ENCODE peak calls at places on chromosomes 2 and 18, in nine cellular contexts. I is neural progenitor cell, P is testis, F is GM23338, M is pancreas, K is PC-3, R is left lung, A is colonic mucosa, S is MM.1S. Y is an unnamed sample. For H3K4me1, the result is how much of the 10 kb centered on the place peaks cover.

GRCh38 chr2:137937778-137938177 is 26.5 kb upstream of the HNMT start:
- DNase-seq in P (no peak), A (no peak), K (no peak), F (no peak), S (no peak), I (no peak), M (no peak), R (no peak), Y (no peak)

GRCh38 chr2:110101911-110102774 is 13.5 kb downstream of the MALL start:
- DNase-seq in P (no peak), A (peak), K (peak), R (no peak), I (no peak), F (no peak), S (no peak), M (no peak), Y (no peak)

GRCh38 chr2:66813525-66813924 is 378.6 kb downstream of the MEIS1 start:
- DNase-seq in A (no peak), R (no peak), S (no peak), P (no peak), I (no peak), K (no peak), F (no peak), M (no peak), Y (no peak)

GRCh38 chr18:65093341-65093740 is 657.5 kb upstream of the CDH7 start:
- DNase-seq in M (no peak), S (no peak), P (no peak), R (no peak), F (no peak), I (peak), A (no peak), K (no peak), Y (no peak)

GRCh38 chr18:6055711-6056110 is 160.4 kb upstream of the TMEM200C start:
- DNase-seq in K (peak), I (no peak), S (no peak), A (no peak), R (no peak), M (no peak), P (no peak), F (no peak), Y (no peak)

GRCh38 chr2:173524257-173524951 is 169.7 kb downstream of the CDCA7 start:
- DNase-seq in M (no peak), R (no peak), P (no peak), A (no peak), F (no peak), K (no peak), S (no peak), I (no peak), Y (no peak)

GRCh38 chr2:30374380-30374779 is 72.7 kb upstream of the LCLAT1 start:
- DNase-seq in M (no peak), F (no peak), A (no peak), S (no peak), P (no peak), K (no peak), R (no peak), I (no peak), Y (no peak)

GRCh38 chr2:48397846-48398245 is 132.1 kb upstream of the STON1 start:
- DNase-seq in M (no peak), S (no peak), R (no peak), I (peak), A (no peak), F (no peak), P (no peak), K (no peak), Y (no peak)

GRCh38 chr18:69946608-69947155 is 991 bp downstream of the CD226 start:
- DNase-seq in F (no peak), K (no peak), I (no peak), S (no peak), P (no peak), R (no peak), M (no peak), A (no peak), Y (no peak)
- H3K4me1 ChIP-seq in F (under half), K (under half), I (under half), S (under half), P (under half), R (under half), M (under half), A (under half), Y (under half)

DNA sequence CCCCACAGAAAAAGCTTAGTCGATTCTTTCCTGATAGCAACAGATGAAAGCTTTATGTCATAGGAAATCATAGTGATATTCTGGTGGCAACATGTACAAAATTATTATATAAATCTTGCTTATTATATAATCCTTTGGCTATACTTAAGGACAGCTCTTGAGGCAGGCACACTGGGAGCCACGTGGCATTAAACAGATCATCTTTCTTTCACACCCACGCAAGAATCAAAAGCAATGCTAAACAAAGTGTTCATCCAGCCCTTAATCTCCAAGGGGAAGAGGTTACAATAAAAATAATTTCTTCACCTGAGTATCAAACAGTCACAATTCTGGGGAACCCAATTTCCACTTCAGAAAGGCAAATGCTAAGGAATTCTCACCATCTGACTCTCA is 57.8 kb downstream of the CYB5A start:
- DNase-seq in M (no peak), K (no peak), R (no peak), P (no peak), I (no peak), A (no peak), S (no peak), F (no peak), Y (no peak)
- H3K4me1 ChIP-seq in M (half or more), K (under half), R (under half), P (under half), I (under half), A (under half), S (under half), F (under half), Y (under half)

DNA sequence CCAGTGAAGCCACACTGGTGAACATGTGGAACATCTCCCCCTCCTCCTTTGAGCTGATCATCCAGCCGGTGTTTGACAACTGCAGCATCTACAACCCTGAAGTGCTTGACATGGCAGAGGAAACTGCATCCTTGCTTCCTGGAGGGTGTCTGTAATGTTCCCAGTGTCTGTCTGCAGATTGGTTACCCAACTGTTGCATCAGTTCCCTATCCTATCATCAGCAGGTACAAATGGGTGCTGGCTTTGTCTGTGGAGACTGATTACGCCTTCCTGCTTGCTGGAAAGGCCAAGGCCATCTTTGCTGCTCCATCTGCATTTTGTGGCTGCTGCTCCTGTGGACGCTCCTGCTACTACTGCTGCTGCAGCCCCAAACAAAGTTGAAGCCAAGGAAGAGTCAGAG is 83.5 kb downstream of the SKA1 start:
- DNase-seq in F (no peak), K (no peak), S (no peak), M (no peak), A (no peak), I (no peak), P (no peak), R (no peak), Y (no peak)
- H3K4me1 ChIP-seq in F (under half), K (under half), S (under half), M (under half), A (under half), I (under half), P (under half), R (under half), Y (under half)

DNA sequence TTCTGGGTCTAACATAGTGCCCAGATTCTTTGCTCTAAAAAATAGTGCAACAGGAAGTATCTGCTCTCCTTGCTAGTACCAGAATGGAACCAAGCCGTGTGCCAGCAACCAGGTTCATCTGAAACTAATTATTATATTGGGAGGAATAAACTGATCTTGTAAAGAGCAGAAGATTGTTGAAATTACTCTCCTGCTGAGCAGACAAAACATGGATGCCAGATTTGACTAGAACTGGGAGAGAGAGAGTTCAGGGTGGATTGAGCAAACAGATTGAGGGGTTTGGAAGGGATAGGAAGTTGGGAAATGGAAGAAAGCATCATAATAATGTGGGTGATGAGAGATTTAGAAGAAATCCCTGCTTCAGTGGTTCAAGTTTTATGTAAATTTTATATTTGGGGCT is 160.1 kb upstream of the RASGRP3 start:
- DNase-seq in I (no peak), K (no peak), S (no peak), M (no peak), A (no peak), F (no peak), P (no peak), R (no peak), Y (no peak)
- H3K4me1 ChIP-seq in I (under half), K (under half), S (under half), M (under half), A (under half), F (under half), P (under half), R (under half), Y (under half)

Y was measured in right atrium auricular region.